ENCODE peak calls at places on chromosomes 3 and 15, in six cellular contexts. One of them, this sample, is unnamed.

GRCh38 chr15:71329509-71330260 is 214.4 kb downstream of the THSD4 start:
- DNase-seq in body of pancreas: no peak
- DNase-seq in NCI-H524: no peak
- DNase-seq in psoas muscle: peak; percentile 76
- DNase-seq in BE2C: no peak
- DNase-seq in T-helper 9 cell: no peak
- DNase-seq in this sample: no peak

GRCh38 chr3:27216955-27217552 is 152.1 kb downstream of the NEK10 start:
- DNase-seq in body of pancreas: no peak
- DNase-seq in NCI-H524: no peak
- DNase-seq in psoas muscle: no peak
- DNase-seq in BE2C: no peak
- DNase-seq in T-helper 9 cell: no peak
- DNase-seq in this sample: no peak

GRCh38 chr3:151726016-151726415 is 7.7 kb upstream of the AADACL2 start:
- DNase-seq in body of pancreas: no peak
- DNase-seq in NCI-H524: no peak
- DNase-seq in psoas muscle: no peak
- DNase-seq in BE2C: no peak
- DNase-seq in T-helper 9 cell: no peak
- DNase-seq in this sample: no peak

GRCh38 chr15:41934843-41935242 is 37.5 kb downstream of the EHD4 start:
- DNase-seq in body of pancreas: no peak
- DNase-seq in NCI-H524: no peak
- DNase-seq in psoas muscle: no peak
- DNase-seq in BE2C: no peak
- DNase-seq in T-helper 9 cell: peak; percentile 73
- DNase-seq in this sample: no peak

GRCh38 chr3:149010504-149010951 is 19.2 kb downstream of the GYG1 start:
- DNase-seq in body of pancreas: no peak
- DNase-seq in NCI-H524: no peak
- DNase-seq in psoas muscle: no peak
- DNase-seq in BE2C: no peak
- DNase-seq in T-helper 9 cell: no peak
- DNase-seq in this sample: no peak

GRCh38 chr3:142808103-142808917 is 80.6 kb downstream of the PCOLCE2 start:
- DNase-seq in body of pancreas: no peak
- DNase-seq in NCI-H524: no peak
- DNase-seq in psoas muscle: no peak
- DNase-seq in BE2C: no peak
- DNase-seq in T-helper 9 cell: no peak
- DNase-seq in this sample: no peak

GRCh38 chr3:30042274-30042859 is 564.0 kb upstream of the TGFBR2 start:
- DNase-seq in body of pancreas: peak; percentile 54
- DNase-seq in NCI-H524: peak; percentile 14
- DNase-seq in psoas muscle: peak; percentile 56
- DNase-seq in BE2C: peak; percentile 62
- DNase-seq in T-helper 9 cell: peak; percentile 38
- DNase-seq in this sample: peak; percentile 84

GRCh38 chr3:113839551-113839950 is 963 bp downstream of the GRAMD1C start:
- DNase-seq in body of pancreas: no peak
- DNase-seq in NCI-H524: peak; percentile 7
- DNase-seq in psoas muscle: no peak
- DNase-seq in BE2C: no peak
- DNase-seq in T-helper 9 cell: no peak
- DNase-seq in this sample: no peak

GRCh38 chr3:50003216-50003615 is 63.3 kb downstream of the RBM6 start:
- DNase-seq in body of pancreas: no peak
- DNase-seq in NCI-H524: no peak
- DNase-seq in psoas muscle: no peak
- DNase-seq in BE2C: no peak
- DNase-seq in T-helper 9 cell: no peak
- DNase-seq in this sample: no peak

GRCh38 chr15:62618432-62618831 is 424.1 kb upstream of the TPM1 start:
- DNase-seq in body of pancreas: no peak
- DNase-seq in NCI-H524: no peak
- DNase-seq in psoas muscle: no peak
- DNase-seq in BE2C: no peak
- DNase-seq in T-helper 9 cell: no peak
- DNase-seq in this sample: no peak